ENCODE peak calls at places on chromosomes 7 and 10, in nine cellular contexts. One of them, this sample, is unnamed.

GRCh38 chr7:17844514-17845196 is 95.6 kb downstream of the SNX13 start:
- DNase-seq in endothelial cell of umbilical vein: no peak
- DNase-seq in small intestine: no peak
- DNase-seq in CD8-positive, alpha-beta T cell: no peak
- DNase-seq in keratinocyte: no peak
- DNase-seq in A549: no peak
- DNase-seq in IMR-90: peak; percentile 15
- DNase-seq in WERI-Rb-1: no peak
- DNase-seq in gastrocnemius medialis: no peak
- DNase-seq in this sample: no peak

GRCh38 chr7:90563286-90563685 is 32.8 kb upstream of the CDK14 start:
- DNase-seq in endothelial cell of umbilical vein: no peak
- DNase-seq in small intestine: no peak
- DNase-seq in CD8-positive, alpha-beta T cell: no peak
- DNase-seq in keratinocyte: no peak
- DNase-seq in A549: no peak
- DNase-seq in IMR-90: no peak
- DNase-seq in WERI-Rb-1: no peak
- DNase-seq in gastrocnemius medialis: no peak
- DNase-seq in this sample: no peak

GRCh38 chr10:31140716-31141115 is 109.1 kb upstream of the ZNF438 start:
- DNase-seq in endothelial cell of umbilical vein: no peak
- DNase-seq in small intestine: no peak
- DNase-seq in CD8-positive, alpha-beta T cell: no peak
- DNase-seq in keratinocyte: no peak
- DNase-seq in A549: no peak
- DNase-seq in IMR-90: no peak
- DNase-seq in WERI-Rb-1: no peak
- DNase-seq in gastrocnemius medialis: no peak
- DNase-seq in this sample: no peak

GRCh38 chr10:79381804-79382221 is 34.5 kb downstream of the PPIF start:
- DNase-seq in endothelial cell of umbilical vein: no peak
- DNase-seq in small intestine: no peak
- DNase-seq in CD8-positive, alpha-beta T cell: no peak
- DNase-seq in keratinocyte: no peak
- DNase-seq in A549: no peak
- DNase-seq in IMR-90: peak; percentile 84
- DNase-seq in WERI-Rb-1: peak; percentile 4
- DNase-seq in gastrocnemius medialis: no peak
- DNase-seq in this sample: no peak

GRCh38 chr10:62183442-62183841 is 85.2 kb downstream of the RTKN2 start:
- DNase-seq in endothelial cell of umbilical vein: no peak
- DNase-seq in small intestine: peak; percentile 57
- DNase-seq in CD8-positive, alpha-beta T cell: peak; percentile 44
- DNase-seq in keratinocyte: no peak
- DNase-seq in A549: no peak
- DNase-seq in IMR-90: no peak
- DNase-seq in WERI-Rb-1: no peak
- DNase-seq in gastrocnemius medialis: no peak
- DNase-seq in this sample: no peak

GRCh38 chr10:125707852-125708468 is 11.5 kb upstream of the EDRF1 start:
- DNase-seq in endothelial cell of umbilical vein: no peak
- DNase-seq in small intestine: peak; percentile 65
- DNase-seq in CD8-positive, alpha-beta T cell: no peak
- DNase-seq in keratinocyte: no peak
- DNase-seq in A549: peak; percentile 80
- DNase-seq in IMR-90: peak; percentile 35
- DNase-seq in WERI-Rb-1: no peak
- DNase-seq in gastrocnemius medialis: no peak
- DNase-seq in this sample: no peak

GRCh38 chr7:107105591-107106245 is 61.2 kb downstream of the PRKAR2B start:
- DNase-seq in endothelial cell of umbilical vein: no peak
- DNase-seq in small intestine: no peak
- DNase-seq in CD8-positive, alpha-beta T cell: no peak
- DNase-seq in keratinocyte: no peak
- DNase-seq in A549: no peak
- DNase-seq in IMR-90: no peak
- DNase-seq in WERI-Rb-1: no peak
- DNase-seq in gastrocnemius medialis: no peak
- DNase-seq in this sample: no peak

GRCh38 chr10:49518982-49519578 is 19.8 kb downstream of the ERCC6 start:
- DNase-seq in endothelial cell of umbilical vein: peak; percentile 62
- DNase-seq in small intestine: peak; percentile 36
- DNase-seq in CD8-positive, alpha-beta T cell: no peak
- DNase-seq in keratinocyte: no peak
- DNase-seq in A549: peak; percentile 59
- DNase-seq in IMR-90: peak; percentile 54
- DNase-seq in WERI-Rb-1: peak; percentile 19
- DNase-seq in gastrocnemius medialis: no peak
- DNase-seq in this sample: no peak

GRCh38 chr7:6640246-6640721 is 3.2 kb downstream of the ZNF316 start:
- DNase-seq in endothelial cell of umbilical vein: peak; percentile 35
- DNase-seq in small intestine: no peak
- DNase-seq in CD8-positive, alpha-beta T cell: no peak
- DNase-seq in keratinocyte: no peak
- DNase-seq in A549: no peak
- DNase-seq in IMR-90: peak; percentile 31
- DNase-seq in WERI-Rb-1: peak; percentile 68
- DNase-seq in gastrocnemius medialis: no peak
- DNase-seq in this sample: no peak

GRCh38 chr7:34471844-34472243 is 186.2 kb upstream of the NPSR1 start:
- DNase-seq in endothelial cell of umbilical vein: no peak
- DNase-seq in small intestine: no peak
- DNase-seq in CD8-positive, alpha-beta T cell: no peak
- DNase-seq in keratinocyte: no peak
- DNase-seq in A549: no peak
- DNase-seq in IMR-90: no peak
- DNase-seq in WERI-Rb-1: no peak
- DNase-seq in gastrocnemius medialis: no peak
- DNase-seq in this sample: no peak

GRCh38 chr10:112115781-112116385 is 67.7 kb downstream of the GPAM start:
- DNase-seq in endothelial cell of umbilical vein: peak; percentile 27
- DNase-seq in small intestine: peak; percentile 44
- DNase-seq in CD8-positive, alpha-beta T cell: no peak
- DNase-seq in keratinocyte: no peak
- DNase-seq in A549: peak; percentile 46
- DNase-seq in IMR-90: peak; percentile 18
- DNase-seq in WERI-Rb-1: peak; percentile 56
- DNase-seq in gastrocnemius medialis: no peak
- DNase-seq in this sample: no peak

GRCh38 chr10:114628106-114628505 is 30.0 kb downstream of the ABLIM1 start:
- DNase-seq in endothelial cell of umbilical vein: no peak
- DNase-seq in small intestine: no peak
- DNase-seq in CD8-positive, alpha-beta T cell: no peak
- DNase-seq in keratinocyte: no peak
- DNase-seq in A549: no peak
- DNase-seq in IMR-90: no peak
- DNase-seq in WERI-Rb-1: no peak
- DNase-seq in gastrocnemius medialis: no peak
- DNase-seq in this sample: no peak

GRCh38 chr10:112275512-112276245 is 7.5 kb upstream of the TECTB start:
- DNase-seq in endothelial cell of umbilical vein: no peak
- DNase-seq in small intestine: peak; percentile 72
- DNase-seq in CD8-positive, alpha-beta T cell: no peak
- DNase-seq in keratinocyte: no peak
- DNase-seq in A549: no peak
- DNase-seq in IMR-90: no peak
- DNase-seq in WERI-Rb-1: no peak
- DNase-seq in gastrocnemius medialis: no peak
- DNase-seq in this sample: no peak

GRCh38 chr7:125516194-125516593 is 586.6 kb upstream of the POT1 start:
- DNase-seq in endothelial cell of umbilical vein: no peak
- DNase-seq in small intestine: no peak
- DNase-seq in CD8-positive, alpha-beta T cell: no peak
- DNase-seq in keratinocyte: no peak
- DNase-seq in A549: no peak
- DNase-seq in IMR-90: no peak
- DNase-seq in WERI-Rb-1: no peak
- DNase-seq in gastrocnemius medialis: no peak
- DNase-seq in this sample: no peak

GRCh38 chr7:99030145-99030856 is 113.6 kb downstream of the SMURF1 start:
- DNase-seq in endothelial cell of umbilical vein: no peak
- DNase-seq in small intestine: no peak
- DNase-seq in CD8-positive, alpha-beta T cell: no peak
- DNase-seq in keratinocyte: no peak
- DNase-seq in A549: no peak
- DNase-seq in IMR-90: no peak
- DNase-seq in WERI-Rb-1: no peak
- DNase-seq in gastrocnemius medialis: no peak
- DNase-seq in this sample: no peak
- H3K27ac ChIP-seq in endothelial cell of umbilical vein: peak overlapping the region; percentile 71
- H3K27ac ChIP-seq in small intestine: peak overlapping the region; percentile 14
- H3K27ac ChIP-seq in CD8-positive, alpha-beta T cell: no peak overlapping the region
- H3K27ac ChIP-seq in keratinocyte: no peak overlapping the region
- H3K27ac ChIP-seq in A549: no peak overlapping the region
- H3K27ac ChIP-seq in IMR-90: no peak overlapping the region
- H3K27ac ChIP-seq in WERI-Rb-1: no peak overlapping the region
- H3K27ac ChIP-seq in gastrocnemius medialis: peak overlapping the region; percentile 84
- H3K27ac ChIP-seq in this sample: no peak overlapping the region

GRCh38 chr7:80686576-80686975 is 48.1 kb downstream of the CD36 start:
- DNase-seq in endothelial cell of umbilical vein: no peak
- DNase-seq in small intestine: no peak
- DNase-seq in CD8-positive, alpha-beta T cell: no peak
- DNase-seq in keratinocyte: no peak
- DNase-seq in A549: no peak
- DNase-seq in IMR-90: peak; percentile 68
- DNase-seq in WERI-Rb-1: no peak
- DNase-seq in gastrocnemius medialis: no peak
- DNase-seq in this sample: no peak
- H3K27ac ChIP-seq in endothelial cell of umbilical vein: no peak overlapping the region
- H3K27ac ChIP-seq in small intestine: no peak overlapping the region
- H3K27ac ChIP-seq in CD8-positive, alpha-beta T cell: no peak overlapping the region
- H3K27ac ChIP-seq in keratinocyte: no peak overlapping the region
- H3K27ac ChIP-seq in A549: no peak overlapping the region
- H3K27ac ChIP-seq in IMR-90: no peak overlapping the region
- H3K27ac ChIP-seq in WERI-Rb-1: no peak overlapping the region
- H3K27ac ChIP-seq in gastrocnemius medialis: no peak overlapping the region
- H3K27ac ChIP-seq in this sample: no peak overlapping the region

DNA sequence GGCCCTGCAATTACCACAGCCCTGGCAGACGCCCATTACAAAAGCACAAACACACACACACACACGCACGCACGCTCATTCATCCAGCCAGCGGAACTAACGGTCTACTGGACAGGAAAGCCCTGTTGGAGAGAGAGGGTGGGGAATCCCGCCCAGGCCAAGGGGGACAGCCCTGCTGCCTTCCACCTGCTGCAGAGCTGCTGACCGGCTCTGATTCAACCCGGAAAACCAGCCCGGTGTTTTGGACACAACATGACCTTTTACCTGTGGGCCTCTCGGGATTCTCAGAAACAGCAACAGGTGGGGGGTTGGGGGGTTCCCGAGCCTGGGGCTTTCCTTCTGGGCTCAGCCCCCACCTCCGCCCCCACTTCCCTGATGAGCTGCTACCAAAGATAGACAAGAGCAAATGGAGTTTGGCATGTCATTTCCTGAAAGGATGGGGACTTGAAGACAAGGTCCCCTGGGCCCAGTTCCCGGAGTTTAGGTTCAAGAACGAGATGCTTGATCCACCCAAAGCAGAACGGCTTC is 18.5 kb upstream of the SERPINE1 start:
- DNase-seq in endothelial cell of umbilical vein: peak; percentile 95
- DNase-seq in small intestine: no peak
- DNase-seq in CD8-positive, alpha-beta T cell: no peak
- DNase-seq in keratinocyte: no peak
- DNase-seq in A549: no peak
- DNase-seq in IMR-90: no peak
- DNase-seq in WERI-Rb-1: no peak
- DNase-seq in gastrocnemius medialis: peak; percentile 41
- DNase-seq in this sample: no peak
- H3K27ac ChIP-seq in endothelial cell of umbilical vein: peak overlapping the region; percentile 94
- H3K27ac ChIP-seq in small intestine: peak overlapping the region; percentile 40
- H3K27ac ChIP-seq in CD8-positive, alpha-beta T cell: no peak overlapping the region
- H3K27ac ChIP-seq in keratinocyte: peak overlapping the region; percentile 93
- H3K27ac ChIP-seq in A549: peak overlapping the region; percentile 94
- H3K27ac ChIP-seq in IMR-90: no peak overlapping the region
- H3K27ac ChIP-seq in WERI-Rb-1: no peak overlapping the region
- H3K27ac ChIP-seq in gastrocnemius medialis: peak overlapping the region; percentile 75
- H3K27ac ChIP-seq in this sample: no peak overlapping the region

DNA sequence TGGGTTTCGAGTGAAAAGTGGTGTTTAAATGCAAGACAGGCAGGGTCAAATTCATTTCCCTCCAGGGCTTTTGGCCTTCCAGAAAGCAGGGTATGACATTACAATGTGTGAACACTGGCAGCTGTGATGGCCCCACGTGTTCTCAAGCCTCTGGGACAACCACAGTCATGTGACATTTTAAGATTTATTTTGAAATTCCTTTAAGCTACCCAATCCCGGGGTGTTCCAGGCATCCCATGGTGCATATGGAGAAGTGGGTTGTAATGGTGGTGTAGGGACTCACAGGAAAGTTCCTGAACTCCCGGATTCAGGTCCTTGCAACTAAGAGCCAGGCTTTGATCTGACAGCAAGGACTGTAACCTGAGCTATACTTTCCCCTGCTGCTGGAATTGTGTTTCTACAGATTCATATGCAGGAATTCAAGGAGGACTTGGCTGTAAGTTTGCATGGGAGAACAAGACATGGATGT is 46.7 kb downstream of the INSYN2A start:
- DNase-seq in endothelial cell of umbilical vein: no peak
- DNase-seq in small intestine: no peak
- DNase-seq in CD8-positive, alpha-beta T cell: no peak
- DNase-seq in keratinocyte: no peak
- DNase-seq in A549: no peak
- DNase-seq in IMR-90: peak; percentile 49
- DNase-seq in WERI-Rb-1: no peak
- DNase-seq in gastrocnemius medialis: no peak
- DNase-seq in this sample: no peak
- H3K27ac ChIP-seq in endothelial cell of umbilical vein: peak overlapping the region; percentile 95
- H3K27ac ChIP-seq in small intestine: no peak overlapping the region
- H3K27ac ChIP-seq in CD8-positive, alpha-beta T cell: no peak overlapping the region
- H3K27ac ChIP-seq in keratinocyte: peak overlapping the region; percentile 74
- H3K27ac ChIP-seq in A549: peak overlapping the region; percentile 87
- H3K27ac ChIP-seq in IMR-90: peak overlapping the region; percentile 7
- H3K27ac ChIP-seq in WERI-Rb-1: no peak overlapping the region
- H3K27ac ChIP-seq in gastrocnemius medialis: no peak overlapping the region
- H3K27ac ChIP-seq in this sample: no peak overlapping the region

DNA sequence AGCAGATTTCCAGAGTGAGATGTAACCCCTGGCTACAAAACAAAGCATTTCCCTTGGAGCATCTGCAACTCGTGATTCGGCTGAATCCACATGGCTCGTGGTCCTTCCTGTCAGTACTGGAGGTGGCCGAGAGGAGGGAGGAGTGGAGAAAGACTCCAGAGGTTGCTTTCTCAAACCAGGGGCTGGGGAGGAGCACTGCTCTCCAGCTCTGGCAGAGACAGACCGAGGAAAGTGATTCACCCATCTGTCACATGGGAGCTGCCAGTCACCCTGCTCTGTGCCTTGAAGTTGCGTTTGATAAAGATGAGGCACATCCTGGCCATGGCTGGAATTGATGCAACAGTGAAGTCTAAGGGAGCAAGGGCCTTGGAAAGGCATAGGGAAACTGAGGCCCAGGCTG is 72.8 kb downstream of the COL13A1 start:
- DNase-seq in endothelial cell of umbilical vein: peak; percentile 42
- DNase-seq in small intestine: no peak
- DNase-seq in CD8-positive, alpha-beta T cell: no peak
- DNase-seq in keratinocyte: no peak
- DNase-seq in A549: peak; percentile 69
- DNase-seq in IMR-90: peak; percentile 82
- DNase-seq in WERI-Rb-1: no peak
- DNase-seq in gastrocnemius medialis: no peak
- DNase-seq in this sample: no peak
- H3K27ac ChIP-seq in endothelial cell of umbilical vein: no peak overlapping the region
- H3K27ac ChIP-seq in small intestine: no peak overlapping the region
- H3K27ac ChIP-seq in CD8-positive, alpha-beta T cell: no peak overlapping the region
- H3K27ac ChIP-seq in keratinocyte: no peak overlapping the region
- H3K27ac ChIP-seq in A549: peak overlapping the region; percentile 50
- H3K27ac ChIP-seq in IMR-90: no peak overlapping the region
- H3K27ac ChIP-seq in WERI-Rb-1: no peak overlapping the region
- H3K27ac ChIP-seq in gastrocnemius medialis: no peak overlapping the region
- H3K27ac ChIP-seq in this sample: no peak overlapping the region